ENCODE peak calls at places on chromosome 3, in five cellular contexts. One of them, this sample, is unnamed.

GRCh38 chr3:100776736-100777135 is 67.4 kb downstream of the TFG start:
- DNase-seq in small intestine: no peak
- DNase-seq in left lung: no peak
- DNase-seq in mammary epithelial cell: peak; percentile 22
- DNase-seq in hepatocyte: no peak
- DNase-seq in this sample: no peak

GRCh38 chr3:54891540-54891897 is 36.3 kb downstream of the LRTM1 start:
- DNase-seq in left lung: peak; percentile 80
- DNase-seq in small intestine: peak; percentile 90
- DNase-seq in hepatocyte: peak; percentile 94
- DNase-seq in mammary epithelial cell: peak; percentile 97
- DNase-seq in this sample: peak; percentile 90

GRCh38 chr3:16338999-16339398 is 74.0 kb downstream of the OXNAD1 start:
- DNase-seq in mammary epithelial cell: peak; percentile 85
- DNase-seq in hepatocyte: peak; percentile 68
- DNase-seq in small intestine: no peak
- DNase-seq in left lung: no peak
- DNase-seq in this sample: no peak

GRCh38 chr3:156547637-156548036 is 7.3 kb downstream of the SSR3 start:
- DNase-seq in left lung: no peak
- DNase-seq in hepatocyte: no peak
- DNase-seq in small intestine: no peak
- DNase-seq in mammary epithelial cell: peak; percentile 83
- DNase-seq in this sample: no peak

GRCh38 chr3:130488288-130488687 is 28.7 kb upstream of the COL6A6 start:
- DNase-seq in small intestine: no peak
- DNase-seq in mammary epithelial cell: no peak
- DNase-seq in hepatocyte: no peak
- DNase-seq in left lung: no peak
- DNase-seq in this sample: no peak

GRCh38 chr3:52801839-52802238 is 7.2 kb downstream of the ITIH3 start:
- DNase-seq in hepatocyte: no peak
- DNase-seq in mammary epithelial cell: no peak
- DNase-seq in left lung: no peak
- DNase-seq in small intestine: no peak
- DNase-seq in this sample: no peak

GRCh38 chr3:142263126-142263525 is 37.7 kb upstream of the GK5 start:
- DNase-seq in left lung: no peak
- DNase-seq in small intestine: no peak
- DNase-seq in mammary epithelial cell: peak; percentile 71
- DNase-seq in hepatocyte: no peak
- DNase-seq in this sample: no peak

GRCh38 chr3:192422998-192423349 is 304.4 kb downstream of the FGF12 start:
- DNase-seq in small intestine: no peak
- DNase-seq in mammary epithelial cell: no peak
- DNase-seq in left lung: no peak
- DNase-seq in hepatocyte: no peak
- DNase-seq in this sample: no peak

GRCh38 chr3:147324356-147324755 is 82.0 kb downstream of the ZIC4 start:
- DNase-seq in hepatocyte: no peak
- DNase-seq in small intestine: no peak
- DNase-seq in mammary epithelial cell: no peak
- DNase-seq in left lung: no peak
- DNase-seq in this sample: no peak

GRCh38 chr3:5095879-5096278 is 26.2 kb upstream of the ARL8B start:
- DNase-seq in hepatocyte: peak; percentile 65
- DNase-seq in mammary epithelial cell: no peak
- DNase-seq in left lung: peak; percentile 76
- DNase-seq in small intestine: no peak
- DNase-seq in this sample: peak; percentile 55

GRCh38 chr3:73622135-73622534 is 2.6 kb downstream of the PDZRN3 start:
- DNase-seq in hepatocyte: peak; percentile 77
- DNase-seq in small intestine: peak; percentile 58
- DNase-seq in mammary epithelial cell: no peak
- DNase-seq in left lung: peak; percentile 62
- DNase-seq in this sample: peak; percentile 45

GRCh38 chr3:149670742-149671492 is 13.1 kb upstream of the WWTR1 start:
- DNase-seq in left lung: no peak
- DNase-seq in hepatocyte: no peak
- DNase-seq in mammary epithelial cell: no peak
- DNase-seq in small intestine: no peak
- DNase-seq in this sample: peak; percentile 31

GRCh38 chr3:30667250-30667585 is 60.8 kb downstream of the TGFBR2 start:
- DNase-seq in mammary epithelial cell: no peak
- DNase-seq in left lung: no peak
- DNase-seq in small intestine: no peak
- DNase-seq in hepatocyte: no peak
- DNase-seq in this sample: no peak

GRCh38 chr3:14377044-14377837 is 25.2 kb upstream of the SLC6A6 start:
- DNase-seq in small intestine: no peak
- DNase-seq in hepatocyte: no peak
- DNase-seq in left lung: no peak
- DNase-seq in mammary epithelial cell: no peak
- DNase-seq in this sample: no peak

GRCh38 chr3:49747792-49748480 is 24.2 kb upstream of the GMPPB start:
- DNase-seq in small intestine: no peak
- DNase-seq in left lung: no peak
- DNase-seq in hepatocyte: peak; percentile 47
- DNase-seq in mammary epithelial cell: peak; percentile 67
- DNase-seq in this sample: no peak

GRCh38 chr3:8741581-8742355 is 8.2 kb downstream of the CAV3 start:
- DNase-seq in hepatocyte: peak; percentile 81
- DNase-seq in small intestine: no peak
- DNase-seq in mammary epithelial cell: peak; percentile 46
- DNase-seq in left lung: no peak
- DNase-seq in this sample: peak; percentile 35
- H3K4me3 ChIP-seq in hepatocyte: no peak overlapping the region
- H3K4me3 ChIP-seq in small intestine: no peak overlapping the region
- H3K4me3 ChIP-seq in mammary epithelial cell: no peak overlapping the region
- H3K4me3 ChIP-seq in left lung: no peak overlapping the region
- H3K4me3 ChIP-seq in this sample: no peak overlapping the region

DNA sequence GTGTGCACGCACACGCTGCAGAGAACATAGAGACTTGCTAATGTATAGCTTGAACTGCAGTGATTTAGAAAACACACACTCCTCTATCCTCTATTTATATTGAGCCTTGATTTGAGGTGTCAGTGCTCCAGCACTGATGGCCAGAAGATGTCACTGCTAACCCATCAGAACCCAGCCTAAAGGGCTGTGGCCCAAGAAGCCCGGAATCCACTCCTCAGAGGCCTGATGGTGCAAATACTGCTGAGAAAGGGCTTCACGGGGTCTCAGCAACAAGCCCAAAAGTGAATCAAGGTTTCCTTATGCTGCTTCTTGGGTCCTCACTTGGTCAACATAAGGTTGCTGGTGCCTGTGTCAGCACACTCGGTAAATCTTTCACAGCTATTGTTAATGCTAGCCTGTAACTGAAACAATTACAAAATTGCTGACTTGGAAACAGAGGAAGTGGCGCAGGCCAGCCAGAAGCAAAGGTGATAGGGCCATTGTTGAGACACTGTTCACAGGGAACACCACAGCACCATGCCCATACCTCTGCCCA is 60.3 kb downstream of the HEG1 start:
- DNase-seq in small intestine: peak; percentile 73
- DNase-seq in left lung: no peak
- DNase-seq in mammary epithelial cell: peak; percentile 27
- DNase-seq in hepatocyte: peak; percentile 73
- DNase-seq in this sample: peak; percentile 64
- H3K4me1 ChIP-seq in small intestine: peaks cover 2% of the 10 kb centered on the region
- H3K4me1 ChIP-seq in left lung: peaks cover 27% of the 10 kb centered on the region
- H3K4me1 ChIP-seq in mammary epithelial cell: no peaks in the 10 kb centered on the region
- H3K4me1 ChIP-seq in hepatocyte: no peaks in the 10 kb centered on the region
- H3K4me1 ChIP-seq in this sample: no peaks in the 10 kb centered on the region

GRCh38 chr3:72082121-72082715 is 297.3 kb upstream of the PROK2 start:
- DNase-seq in left lung: no peak
- DNase-seq in small intestine: peak; percentile 29
- DNase-seq in hepatocyte: no peak
- DNase-seq in mammary epithelial cell: no peak
- DNase-seq in this sample: peak; percentile 66
- H3K4me3 ChIP-seq in left lung: no peak overlapping the region
- H3K4me3 ChIP-seq in small intestine: no peak overlapping the region
- H3K4me3 ChIP-seq in hepatocyte: no peak overlapping the region
- H3K4me3 ChIP-seq in mammary epithelial cell: no peak overlapping the region
- H3K4me3 ChIP-seq in this sample: no peak overlapping the region

GRCh38 chr3:63979093-63979492 is 44.2 kb downstream of the PSMD6 start:
- DNase-seq in mammary epithelial cell: peak; percentile 66
- DNase-seq in hepatocyte: no peak
- DNase-seq in small intestine: peak; percentile 22
- DNase-seq in left lung: no peak
- DNase-seq in this sample: no peak
- H3K4me1 ChIP-seq in mammary epithelial cell: peaks cover 54% of the 10 kb centered on the region
- H3K4me1 ChIP-seq in hepatocyte: peaks cover 14% of the 10 kb centered on the region
- H3K4me1 ChIP-seq in small intestine: peaks cover 4% of the 10 kb centered on the region
- H3K4me1 ChIP-seq in left lung: peaks cover 80% of the 10 kb centered on the region
- H3K4me1 ChIP-seq in this sample: no peaks in the 10 kb centered on the region

DNA sequence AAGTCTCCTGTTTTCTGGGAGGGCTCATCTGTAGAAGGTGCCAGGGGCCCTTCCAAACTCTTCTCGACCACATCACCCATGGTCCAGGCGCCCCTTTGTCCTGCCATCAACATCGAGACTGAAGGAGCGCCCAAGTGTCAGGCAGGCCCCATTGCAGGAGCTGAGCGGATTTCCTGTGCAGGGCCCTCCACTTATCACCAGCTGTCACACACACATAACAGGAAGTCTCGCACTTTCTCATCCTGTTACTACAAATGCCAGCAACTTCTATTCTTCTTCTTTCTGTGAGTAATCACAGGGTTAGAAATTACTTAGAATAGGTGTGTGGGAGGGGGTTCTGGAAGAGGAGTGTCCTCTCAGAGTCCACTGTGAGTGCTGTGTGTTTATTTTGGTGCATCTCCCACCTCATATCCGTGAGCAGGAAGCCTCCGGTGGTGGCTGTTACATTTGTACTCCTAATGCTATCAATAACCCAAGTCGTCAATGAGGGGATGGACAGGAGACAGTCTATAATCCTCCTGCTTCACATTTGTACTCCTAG is at the start of gene KLHL6:
- DNase-seq in mammary epithelial cell: no peak
- DNase-seq in hepatocyte: no peak
- DNase-seq in small intestine: peak; percentile 33
- DNase-seq in left lung: peak; percentile 84
- DNase-seq in this sample: no peak
- H3K4me3 ChIP-seq in mammary epithelial cell: no peak within 1 kb of the TSS
- H3K4me3 ChIP-seq in hepatocyte: no peak within 1 kb of the TSS
- H3K4me3 ChIP-seq in small intestine: peak within 1 kb of the TSS; percentile 39
- H3K4me3 ChIP-seq in left lung: peak within 1 kb of the TSS; percentile 54
- H3K4me3 ChIP-seq in this sample: no peak within 1 kb of the TSS

GRCh38 chr3:58064923-58065638 is 56.9 kb downstream of the FLNB start:
- DNase-seq in left lung: no peak
- DNase-seq in hepatocyte: no peak
- DNase-seq in mammary epithelial cell: no peak
- DNase-seq in small intestine: no peak
- DNase-seq in this sample: no peak
- H3K4me1 ChIP-seq in left lung: peaks cover 8% of the 10 kb centered on the region
- H3K4me1 ChIP-seq in hepatocyte: peaks cover 82% of the 10 kb centered on the region
- H3K4me1 ChIP-seq in mammary epithelial cell: peaks cover 19% of the 10 kb centered on the region
- H3K4me1 ChIP-seq in small intestine: peaks cover 8% of the 10 kb centered on the region
- H3K4me1 ChIP-seq in this sample: peaks cover 10% of the 10 kb centered on the region

This sample was measured in uterus.